ENCODE peak calls at places on chromosomes 7 and 10, in nine cellular contexts. P is MM.1S, I is head of caudate nucleus, F is T-helper 1 cell, W is Caki2, E is LoVo, O is ELF-1, A is colonic mucosa, G is A673. J is an unnamed sample.

GRCh38 chr7:106070567-106071254 is 41.4 kb downstream of the SYPL1 start:
- DNase-seq in P (no peak), I (no peak), F (no peak), W (no peak), E (no peak), O (no peak), A (no peak), G (no peak), J (no peak)

GRCh38 chr10:68075550-68076004 is 494 bp upstream of the HERC4 start:
- DNase-seq in P (no peak), I (no peak), F (no peak), W (no peak), E (no peak), O (no peak), A (no peak), G (no peak), J (no peak)

GRCh38 chr10:113480081-113480360 is 72.8 kb upstream of the HABP2 start:
- DNase-seq in P (no peak), I (no peak), F (no peak), W (no peak), E (no peak), O (no peak), A (no peak), G (no peak), J (no peak)

GRCh38 chr10:44046605-44047004 is 338.3 kb downstream of the CXCL12 start:
- DNase-seq in P (no peak), I (peak; percentile 25), F (no peak), W (peak; percentile 79), E (no peak), O (peak; percentile 67), A (no peak), G (no peak), J (peak; percentile 17)

GRCh38 chr10:78116451-78116850 is 82.8 kb downstream of the RPS24 start:
- DNase-seq in P (no peak), I (no peak), F (no peak), W (no peak), E (no peak), O (no peak), A (no peak), G (no peak), J (no peak)

GRCh38 chr7:36439624-36440023 is 50.0 kb downstream of the ANLN start:
- DNase-seq in P (no peak), I (no peak), F (no peak), W (no peak), E (no peak), O (no peak), A (no peak), G (no peak), J (no peak)

GRCh38 chr10:71864861-71865473 is 13.9 kb upstream of the PSAP start:
- DNase-seq in P (no peak), I (no peak), F (no peak), W (peak; percentile 75), E (no peak), O (no peak), A (no peak), G (no peak), J (no peak)

GRCh38 chr7:135673360-135673706 is 11.0 kb downstream of the STMP1 start:
- DNase-seq in P (no peak), I (no peak), F (no peak), W (no peak), E (no peak), O (no peak), A (no peak), G (no peak), J (no peak)

GRCh38 chr7:111266613-111267012 is 175.7 kb downstream of the LRRN3 start:
- DNase-seq in P (no peak), I (no peak), F (no peak), W (peak; percentile 22), E (no peak), O (no peak), A (no peak), G (peak; percentile 44), J (no peak)

GRCh38 chr10:112783653-112784426 is 166.2 kb upstream of the TCF7L2 start:
- DNase-seq in P (no peak), I (no peak), F (no peak), W (no peak), E (no peak), O (peak; percentile 63), A (no peak), G (no peak), J (no peak)

GRCh38 chr7:22588396-22588795 is 88.4 kb upstream of the STEAP1B start:
- DNase-seq in P (no peak), I (no peak), F (no peak), W (no peak), E (no peak), O (no peak), A (no peak), G (no peak), J (no peak)

J was measured in substantia nigra.